ENCODE peak calls at places on chromosomes 5 and 9, in five cellular contexts. S, Y, C, A and P are unnamed samples.

GRCh38 chr5:159836691-159837090 is 79.6 kb upstream of the ADRA1B start:
- DNase-seq in S (no peak), Y (no peak), C (no peak), A (no peak), P (no peak)

GRCh38 chr5:16656561-16657191 is 39.9 kb upstream of the RETREG1 start:
- DNase-seq in S (peak), Y (peak), C (no peak), A (no peak), P (peak)

GRCh38 chr5:41270423-41271251 is 57.3 kb upstream of the C6 start:
- DNase-seq in S (peak), Y (peak), C (no peak), A (peak), P (peak)

GRCh38 chr9:3177921-3178320 is 334.0 kb upstream of the PUM3 start:
- DNase-seq in S (peak), Y (no peak), C (no peak), A (no peak), P (peak)

GRCh38 chr5:157564149-157564711 is 11.3 kb downstream of the ADAM19 start:
- DNase-seq in S (no peak), Y (peak), C (no peak), A (no peak), P (no peak)

GRCh38 chr9:75651709-75652108 is 238.8 kb upstream of the PCSK5 start:
- DNase-seq in S (no peak), Y (no peak), C (no peak), A (no peak), P (no peak)

GRCh38 chr9:78408388-78408787 is 111.5 kb downstream of the PSAT1 start:
- DNase-seq in S (no peak), Y (no peak), C (no peak), A (no peak), P (no peak)

GRCh38 chr9:98219794-98220370 is 27.4 kb upstream of the CORO2A start:
- DNase-seq in S (no peak), Y (no peak), C (no peak), A (no peak), P (no peak)

GRCh38 chr9:2623046-2623865 is 1.7 kb downstream of the VLDLR start:
- DNase-seq in S (peak), Y (peak), C (peak), A (peak), P (peak)

GRCh38 chr5:3177338-3177737 is 418.3 kb upstream of the IRX1 start:
- DNase-seq in S (no peak), Y (no peak), C (no peak), A (no peak), P (no peak)
- H3K4me3 ChIP-seq in S (no peak), Y (no peak), C (no peak), A (no peak), P (no peak)

DNA sequence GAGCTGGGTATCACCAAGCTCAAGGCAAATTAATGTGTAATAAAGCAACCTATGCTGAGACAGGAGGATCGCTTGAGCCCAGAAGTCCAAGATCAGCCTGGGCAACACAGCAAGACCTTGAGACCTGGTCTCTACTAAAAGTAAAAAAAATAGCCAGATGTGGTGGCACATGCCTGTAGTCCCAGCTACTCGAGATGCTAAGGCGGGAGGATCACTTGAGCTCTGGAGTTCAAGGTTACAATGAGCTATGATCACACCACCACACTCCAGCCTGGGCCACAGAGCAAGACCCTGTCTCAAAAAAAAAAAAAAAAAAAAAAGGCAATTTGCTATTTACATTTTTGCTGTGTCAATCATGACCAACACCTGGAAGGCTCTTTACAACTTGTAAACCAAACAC is 5.2 kb downstream of the STRBP start:
- DNase-seq in S (no peak), Y (no peak), C (no peak), A (no peak), P (no peak)
- H3K4me3 ChIP-seq in S (no peak), Y (no peak), C (no peak), A (no peak), P (no peak)

DNA sequence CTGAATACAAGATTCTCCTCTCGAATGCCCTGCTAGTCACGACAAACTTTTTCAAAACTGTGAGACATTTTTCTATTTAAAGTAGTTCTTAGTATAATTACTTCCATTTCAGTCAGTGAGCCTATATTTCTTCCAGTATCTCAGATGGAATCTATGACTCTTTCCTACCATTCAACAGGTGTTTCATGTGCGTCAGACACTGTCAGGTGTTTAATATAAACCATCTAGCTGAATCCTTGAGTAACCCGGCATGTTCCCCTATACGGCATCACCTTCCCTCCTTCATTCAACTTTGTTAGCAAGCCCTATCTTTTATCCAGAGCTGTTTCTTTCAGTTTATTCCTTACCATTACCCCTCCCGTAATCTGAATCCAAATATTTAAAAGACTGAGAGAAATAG is 418.8 kb downstream of the RAB3C start:
- DNase-seq in S (no peak), Y (no peak), C (no peak), A (no peak), P (no peak)
- H3K4me3 ChIP-seq in S (no peak), Y (no peak), C (no peak), A (no peak), P (no peak)

DNA sequence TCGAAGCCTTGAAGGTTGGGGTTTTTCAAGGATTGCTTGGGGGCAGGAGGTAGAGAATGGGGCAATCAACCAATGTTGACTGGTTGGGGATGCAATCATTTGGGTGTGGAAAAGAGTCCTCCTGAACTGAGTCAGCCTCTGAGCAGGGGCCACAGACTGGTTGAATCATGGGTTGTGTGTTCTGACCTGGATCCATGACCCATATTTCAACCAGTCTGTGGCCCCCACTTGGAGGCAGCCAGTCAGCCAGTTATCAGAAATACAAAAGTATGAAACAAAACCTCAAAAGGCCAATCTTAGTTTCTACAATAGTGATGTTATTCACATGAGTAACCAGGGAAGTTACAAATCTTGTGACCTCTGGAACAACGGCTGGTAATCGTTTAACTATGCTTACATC is 81.4 kb upstream of the RANBP6 start:
- DNase-seq in S (peak), Y (peak), C (no peak), A (no peak), P (peak)
- H3K4me3 ChIP-seq in S (no peak), Y (no peak), C (no peak), A (no peak), P (no peak)

GRCh38 chr5:173717959-173718358 is 101.5 kb upstream of the BOD1 start:
- DNase-seq in S (peak), Y (peak), C (peak), A (no peak), P (no peak)

GRCh38 chr5:173721259-173722232 is 105.1 kb upstream of the BOD1 start:
- DNase-seq in S (no peak), Y (no peak), C (peak), A (no peak), P (peak)

GRCh38 chr5:173718469-173718868 is 102.0 kb upstream of the BOD1 start:
- DNase-seq in S (no peak), Y (no peak), C (peak), A (no peak), P (no peak)

GRCh38 chr5:173716058-173716682 is 99.7 kb upstream of the BOD1 start:
- DNase-seq in S (no peak), Y (no peak), C (no peak), A (no peak), P (no peak)

GRCh38 chr5:173720341-173721258 is 104.2 kb upstream of the BOD1 start:
- DNase-seq in S (no peak), Y (no peak), C (peak), A (no peak), P (no peak)
- H3K4me3 ChIP-seq in S (no peak), Y (no peak), C (no peak), A (no peak), P (no peak)

GRCh38 chr5:88872971-88873370 is 10.0 kb downstream of the MEF2C start:
- DNase-seq in S (peak), Y (no peak), C (no peak), A (no peak), P (no peak)

GRCh38 chr5:88873447-88873846 is 9.5 kb downstream of the MEF2C start:
- DNase-seq in S (peak), Y (no peak), C (no peak), A (no peak), P (no peak)

GRCh38 chr5:88876714-88877113 is 6.3 kb downstream of the MEF2C start:
- DNase-seq in S (peak), Y (no peak), C (no peak), A (no peak), P (no peak)

GRCh38 chr5:88877826-88878225 is 5.2 kb downstream of the MEF2C start:
- DNase-seq in S (peak), Y (peak), C (no peak), A (no peak), P (peak)

DNA sequence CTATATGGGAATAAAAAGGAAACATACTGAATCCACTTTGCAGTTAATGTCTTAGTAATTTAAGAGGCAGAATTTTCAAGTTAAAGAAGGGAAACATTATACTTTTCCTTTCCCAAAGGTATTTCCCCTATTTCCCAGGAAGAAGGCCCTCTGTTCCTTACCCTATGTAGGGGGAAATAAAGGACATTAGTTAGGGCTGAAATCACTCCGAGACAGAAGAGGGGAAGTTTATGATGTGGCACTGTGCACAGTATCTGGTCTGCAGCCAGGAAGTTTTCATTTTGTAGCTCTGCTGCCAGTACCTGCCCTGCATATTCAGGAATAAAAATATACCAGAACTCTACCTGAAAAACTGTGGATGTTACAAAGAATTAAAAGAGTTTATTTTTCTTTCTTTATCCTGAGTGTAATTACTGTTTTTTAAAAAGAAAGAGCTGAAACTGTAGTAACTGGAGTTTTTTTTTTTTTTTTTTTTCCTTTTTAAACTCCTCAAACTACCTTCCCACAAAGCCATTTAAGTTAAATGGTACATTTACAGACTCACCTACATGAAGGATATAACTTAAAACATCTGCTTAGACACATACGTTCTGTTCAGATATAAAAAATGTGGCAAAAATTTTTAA is 7.3 kb downstream of the MEF2C start:
- DNase-seq in S (peak), Y (peak), C (no peak), A (no peak), P (no peak)
- H3K4me3 ChIP-seq in S (no peak), Y (no peak), C (peak), A (no peak), P (no peak)